ENCODE peak calls at places on chromosome 1, in four cellular contexts. E is right lobe of liver, O is EH, W is RPMI7951. K is an unnamed sample.

GRCh38 chr1:225847610-225848009 is 34.6 kb downstream of the TMEM63A start:
- DNase-seq in E (no peak), O (no peak), W (no peak), K (no peak)

GRCh38 chr1:55997550-55997949 is 581.8 kb downstream of the PLPP3 start:
- DNase-seq in E (no peak), O (no peak), W (no peak), K (no peak)

GRCh38 chr1:45722809-45723208 is 27.6 kb downstream of the IPP start:
- DNase-seq in E (no peak), O (peak), W (no peak), K (no peak)

GRCh38 chr1:181791721-181792120 is 269.8 kb downstream of the ZNF648 start:
- DNase-seq in E (no peak), O (no peak), W (no peak), K (no peak)

GRCh38 chr1:235077163-235077540 is 51.5 kb downstream of the TOMM20 start:
- DNase-seq in E (no peak), O (no peak), W (no peak), K (no peak)

GRCh38 chr1:1670866-1671265 is 12.1 kb upstream of the CDK11B start:
- DNase-seq in E (no peak), O (no peak), W (no peak), K (no peak)

GRCh38 chr1:90973897-90974798 is 47.7 kb downstream of the ZNF644 start:
- DNase-seq in E (no peak), O (peak), W (peak), K (no peak)

GRCh38 chr1:226132731-226133503 is 53.6 kb downstream of the ACBD3 start:
- DNase-seq in E (peak), O (no peak), W (no peak), K (no peak)

GRCh38 chr1:94831636-94832035 is 11.5 kb downstream of the SLC44A3 start:
- DNase-seq in E (no peak), O (no peak), W (no peak), K (no peak)

GRCh38 chr1:62356257-62356835 is 37.1 kb upstream of the KANK4 start:
- DNase-seq in E (no peak), O (peak), W (peak), K (no peak)

GRCh38 chr1:222974496-222974895 is 159.7 kb downstream of the DISP1 start:
- DNase-seq in E (no peak), O (peak), W (peak), K (no peak)

GRCh38 chr1:62870148-62870547 is 86.2 kb downstream of the ATG4C start:
- DNase-seq in E (no peak), O (peak), W (no peak), K (no peak)